ENCODE peak calls at places on chromosomes 2 and 18, in four cellular contexts. M, J, D and H are unnamed samples.

GRCh38 chr2:74502720-74503505 is 3.5 kb upstream of the LBX2 start:
- DNase-seq in D (peak), J (peak), M (peak), H (peak)

GRCh38 chr2:74846481-74846880 is 12.6 kb downstream of the HK2 start:
- DNase-seq in M (no peak), D (no peak), J (no peak), H (no peak)

GRCh38 chr18:14963246-14963645 is 215.3 kb downstream of the ANKRD30B start:
- DNase-seq in M (no peak), D (no peak), J (no peak), H (no peak)

GRCh38 chr2:160408575-160409291 is 84.9 kb downstream of the RBMS1 start:
- DNase-seq in J (no peak), M (no peak), D (no peak), H (no peak)

GRCh38 chr18:49168281-49168680 is 217.5 kb upstream of the SMAD7 start:
- DNase-seq in J (no peak), M (no peak), D (no peak), H (no peak)

GRCh38 chr2:46164581-46165301 is 132.5 kb upstream of the EPAS1 start:
- DNase-seq in J (peak), D (no peak), M (peak), H (no peak)

GRCh38 chr2:146652311-146652710 is 1192.5 kb upstream of the ACVR2A start:
- DNase-seq in D (no peak), M (no peak), J (no peak), H (no peak)

GRCh38 chr2:215442392-215442787 is 6.5 kb upstream of the FN1 start:
- DNase-seq in M (no peak), D (no peak), J (no peak), H (no peak)

GRCh38 chr2:156430236-156430977 is 5.8 kb upstream of the GPD2 start:
- DNase-seq in J (no peak), M (no peak), D (no peak), H (no peak)

GRCh38 chr2:74890711-74891110 is 56.8 kb downstream of the HK2 start:
- DNase-seq in M (no peak), J (no peak), D (no peak), H (no peak)

GRCh38 chr2:41922177-41922576 is 125.6 kb upstream of the PKDCC start:
- DNase-seq in D (no peak), M (peak), J (peak), H (no peak)

GRCh38 chr2:11945139-11946126 is 199.0 kb downstream of the LPIN1 start:
- DNase-seq in M (no peak), D (no peak), J (no peak), H (no peak)

GRCh38 chr2:23782647-23783046 is 144.3 kb downstream of the ATAD2B start:
- DNase-seq in D (no peak), J (no peak), M (no peak), H (no peak)

GRCh38 chr2:23784971-23785370 is 142.0 kb downstream of the ATAD2B start:
- DNase-seq in M (no peak), J (no peak), D (no peak), H (no peak)

GRCh38 chr2:23789012-23789411 is 137.9 kb downstream of the ATAD2B start:
- DNase-seq in D (no peak), J (no peak), M (no peak), H (no peak)

GRCh38 chr2:23791030-23791429 is 135.9 kb downstream of the ATAD2B start:
- DNase-seq in D (no peak), M (no peak), J (peak), H (no peak)

DNA sequence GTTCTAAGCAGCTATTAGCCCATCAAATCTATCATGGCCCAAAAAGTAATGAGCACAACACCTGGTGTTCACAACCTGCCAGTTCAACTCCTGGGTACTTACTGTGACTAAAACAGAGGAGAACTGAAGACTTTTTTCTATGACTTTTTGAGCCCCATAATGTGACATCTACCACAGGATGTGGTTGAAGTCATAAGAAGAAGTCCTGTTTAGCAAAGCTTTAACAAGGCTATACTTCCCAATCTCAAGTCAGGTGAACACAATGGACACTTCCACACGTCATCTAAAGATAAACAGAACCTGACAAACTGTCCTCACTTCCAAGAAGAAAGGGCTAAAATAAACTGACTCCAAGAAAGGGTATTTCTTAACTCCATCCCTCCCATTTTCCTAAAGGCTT is 138.8 kb downstream of the ATAD2B start:
- DNase-seq in J (no peak), D (no peak), M (no peak), H (no peak)
- TF ChIP-seq CTCF in J (no peak), D (no peak), M (no peak), H (no peak)

DNA sequence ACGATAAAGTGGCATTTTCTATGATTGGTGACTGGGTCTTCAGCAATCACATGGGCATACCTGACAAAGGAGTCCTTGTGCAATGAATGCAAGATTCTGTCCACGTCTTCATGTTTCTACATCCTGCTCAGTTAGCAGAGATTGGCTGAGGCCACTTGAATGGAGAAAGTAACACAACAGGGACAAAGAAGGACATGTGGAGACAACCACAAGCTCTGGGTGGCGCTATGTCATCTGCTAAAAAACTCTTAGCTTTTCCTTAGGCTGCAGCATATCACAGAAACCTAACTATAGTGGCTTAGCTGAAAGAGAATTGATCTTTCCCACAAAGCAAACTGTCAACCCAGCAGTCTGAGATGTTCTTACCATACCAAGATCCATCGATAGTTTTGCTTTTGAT is 1109.7 kb downstream of the SOCS6 start:
- DNase-seq in M (no peak), J (peak), D (no peak), H (no peak)
- TF ChIP-seq CTCF in M (no peak), J (peak), D (no peak), H (peak)

GRCh38 chr2:238173692-238174091 is 14.9 kb downstream of the ERFE start:
- DNase-seq in M (no peak), J (no peak), D (no peak), H (no peak)
- TF ChIP-seq CTCF in M (no peak), J (no peak), D (no peak), H (no peak)

GRCh38 chr2:84882415-84882738 is 1.5 kb upstream of the TRABD2A start:
- DNase-seq in J (no peak), D (no peak), M (no peak), H (no peak)
- TF ChIP-seq CTCF in J (no peak), D (no peak), M (no peak), H (no peak)